ENCODE peak calls at places on chromosomes 12 and 14, in four cellular contexts. W, A, X and Y are unnamed samples.

GRCh38 chr12:100186071-100186470 is 14.5 kb upstream of the ACTR6 start:
- DNase-seq in A (no peak), W (no peak), X (no peak), Y (no peak)

GRCh38 chr14:51219473-51220448 is 20.3 kb upstream of the TMX1 start:
- DNase-seq in W (no peak), X (no peak), A (no peak), Y (no peak)

GRCh38 chr12:113463746-113464743 is 7.6 kb downstream of the LHX5 start:
- DNase-seq in X (no peak), W (no peak), A (no peak), Y (no peak)

GRCh38 chr12:42725839-42726238 is 136.3 kb upstream of the PRICKLE1 start:
- DNase-seq in X (no peak), A (peak), W (no peak), Y (no peak)

GRCh38 chr14:76311410-76311758 is 64.6 kb upstream of the ESRRB start:
- DNase-seq in W (no peak), A (no peak), X (no peak), Y (no peak)

GRCh38 chr14:89493877-89494634 is 77.0 kb upstream of the FOXN3 start:
- DNase-seq in W (no peak), X (no peak), A (no peak), Y (no peak)

GRCh38 chr12:4450551-4451112 is 5.0 kb upstream of the FGF6 start:
- DNase-seq in A (no peak), W (no peak), X (no peak), Y (no peak)

GRCh38 chr12:93376436-93377251 is 1.1 kb upstream of the NUDT4 start:
- DNase-seq in W (no peak), X (no peak), A (no peak), Y (no peak)

GRCh38 chr12:50745861-50746260 is 18.0 kb upstream of the ATF1 start:
- DNase-seq in A (no peak), W (no peak), X (no peak), Y (no peak)

GRCh38 chr12:107296681-107297086 is 203.3 kb upstream of the CRY1 start:
- DNase-seq in X (no peak), A (peak), W (no peak), Y (no peak)

GRCh38 chr12:13165578-13166120 is 30.9 kb upstream of the EMP1 start:
- DNase-seq in X (peak), W (peak), A (peak), Y (peak)

GRCh38 chr12:110776410-110776809 is 33.7 kb upstream of the PPP1CC start:
- DNase-seq in A (no peak), W (no peak), X (no peak), Y (no peak)

GRCh38 chr14:95157987-95158712 is 821 bp upstream of the DICER1 start:
- DNase-seq in A (no peak), W (no peak), X (no peak), Y (no peak)

GRCh38 chr14:70803321-70804110 is 5.8 kb downstream of the MAP3K9 start:
- DNase-seq in A (no peak), X (no peak), W (no peak), Y (no peak)

GRCh38 chr12:3641428-3641883 is 111.5 kb downstream of the CRACR2A start:
- DNase-seq in W (no peak), A (no peak), X (no peak), Y (no peak)

GRCh38 chr12:67482751-67483661 is 165.5 kb upstream of the DYRK2 start:
- DNase-seq in A (peak), X (peak), W (peak), Y (no peak)

GRCh38 chr14:58072288-58073071 is 79.5 kb downstream of the ARMH4 start:
- DNase-seq in W (peak), X (no peak), A (peak), Y (no peak)

GRCh38 chr14:61561657-61562276 is 133.5 kb upstream of the HIF1A start:
- DNase-seq in W (no peak), X (no peak), A (peak), Y (peak)

GRCh38 chr14:85587152-85587697 is 57.3 kb downstream of the FLRT2 start:
- DNase-seq in A (peak), W (no peak), X (no peak), Y (no peak)

GRCh38 chr12:52874573-52875435 is 26.0 kb upstream of the KRT78 start:
- DNase-seq in W (no peak), A (no peak), X (peak), Y (no peak)

GRCh38 chr12:54428050-54429013 is 9.3 kb upstream of the ITGA5 start:
- DNase-seq in W (peak), X (no peak), A (no peak), Y (no peak)

GRCh38 chr14:35333797-35334743 is 41.9 kb downstream of the PSMA6 start:
- DNase-seq in W (no peak), X (no peak), A (no peak), Y (no peak)

GRCh38 chr14:22024117-22024516 is 350.5 kb upstream of the OR4E1 start:
- DNase-seq in W (no peak), X (no peak), A (no peak), Y (no peak)

GRCh38 chr14:100713720-100714119 is 13.0 kb upstream of the DLK1 start:
- DNase-seq in W (no peak), X (no peak), A (no peak), Y (no peak)

GRCh38 chr12:121170581-121171260 is 38.0 kb downstream of the P2RX7 start:
- DNase-seq in W (no peak), A (peak), X (no peak), Y (no peak)

GRCh38 chr14:78519863-78520262 is 349.7 kb downstream of the NRXN3 start:
- DNase-seq in X (no peak), A (no peak), W (peak), Y (no peak)

GRCh38 chr14:99654235-99655000 is 9.5 kb downstream of the HHIPL1 start:
- DNase-seq in W (no peak), X (peak), A (peak), Y (no peak)

GRCh38 chr12:9762369-9762768 is 1.7 kb upstream of the CD69 start:
- DNase-seq in X (no peak), W (no peak), A (no peak), Y (no peak)

GRCh38 chr12:49903700-49904423 is at the start of gene FAIM2:
- DNase-seq in A (no peak), W (peak), X (no peak), Y (no peak)

GRCh38 chr14:52003324-52003723 is 14.0 kb downstream of the RTRAF start:
- DNase-seq in X (no peak), A (no peak), W (no peak), Y (no peak)